ENCODE peak calls at places on chromosomes 5 and 9, in four cellular contexts. X is CD8-positive, alpha-beta T cell; T is tibial artery; M is uterus. U is an unnamed sample. For H3K4me1 and H3K9me3, the result is how much of the 10 kb centered on the place peaks cover.

GRCh38 chr9:4743131-4743875 is 2.3 kb upstream of the AK3 start:
- DNase-seq in X (no peak), T (no peak), M (no peak), U (no peak)

GRCh38 chr5:62475072-62475471 is 62.5 kb downstream of the IPO11 start:
- DNase-seq in X (no peak), T (no peak), M (no peak), U (no peak)

GRCh38 chr5:119070578-119070827 is 384 bp upstream of the DMXL1 start:
- DNase-seq in X (no peak), T (peak), M (no peak), U (peak)

GRCh38 chr9:16679327-16679821 is 191.1 kb downstream of the BNC2 start:
- DNase-seq in X (no peak), T (no peak), M (no peak), U (no peak)

GRCh38 chr5:37703841-37704241 is 136.0 kb downstream of the GDNF start:
- DNase-seq in X (no peak), T (no peak), M (no peak), U (no peak)

GRCh38 chr5:112862085-112862484 is 998 bp downstream of the SRP19 start:
- DNase-seq in X (no peak), T (no peak), M (no peak), U (no peak)

GRCh38 chr5:62354028-62354874 is 48.2 kb downstream of the KIF2A start:
- DNase-seq in X (peak), T (no peak), M (no peak), U (no peak)

GRCh38 chr5:6757414-6757969 is 44.3 kb downstream of the TENT4A start:
- DNase-seq in X (no peak), T (no peak), M (no peak), U (no peak)

GRCh38 chr5:61416010-61416409 is 84.0 kb downstream of the ZSWIM6 start:
- DNase-seq in X (no peak), T (no peak), M (no peak), U (no peak)

GRCh38 chr5:96963267-96963666 is 27.4 kb downstream of the LNPEP start:
- DNase-seq in X (peak), T (peak), M (peak), U (peak)

GRCh38 chr5:150073086-150073625 is 13.2 kb downstream of the CSF1R start:
- DNase-seq in X (no peak), T (peak), M (no peak), U (no peak)

GRCh38 chr5:675111-675875 is 17.9 kb downstream of the TPPP start:
- DNase-seq in X (no peak), T (peak), M (peak), U (no peak)

GRCh38 chr9:111661802-111662491 is 542 bp downstream of the GNG10 start:
- DNase-seq in X (peak), T (peak), M (peak), U (peak)

GRCh38 chr9:13144176-13144820 is 135.2 kb downstream of the MPDZ start:
- DNase-seq in X (no peak), T (no peak), M (no peak), U (no peak)

GRCh38 chr9:13141629-13142028 is 137.9 kb downstream of the MPDZ start:
- DNase-seq in X (no peak), T (no peak), M (no peak), U (no peak)

GRCh38 chr9:13142776-13143175 is 136.7 kb downstream of the MPDZ start:
- DNase-seq in X (no peak), T (no peak), M (no peak), U (no peak)

GRCh38 chr9:13145340-13145739 is 134.2 kb downstream of the MPDZ start:
- DNase-seq in X (no peak), T (no peak), M (no peak), U (no peak)

GRCh38 chr9:13143281-13143680 is 136.2 kb downstream of the MPDZ start:
- DNase-seq in X (no peak), T (no peak), M (no peak), U (no peak)
- H3K4me1 ChIP-seq in X (under half), T (under half), M (under half), U (under half)

GRCh38 chr5:34699155-34700077 is 43.3 kb downstream of the RAI14 start:
- DNase-seq in X (no peak), T (no peak), M (no peak), U (no peak)

GRCh38 chr5:34700078-34700452 is 43.9 kb downstream of the RAI14 start:
- DNase-seq in X (no peak), T (no peak), M (no peak), U (no peak)

GRCh38 chr5:34707451-34708107 is 51.5 kb downstream of the RAI14 start:
- DNase-seq in X (no peak), T (no peak), M (no peak), U (no peak)

GRCh38 chr5:34706084-34706483 is 50.0 kb downstream of the RAI14 start:
- DNase-seq in X (no peak), T (no peak), M (no peak), U (no peak)

GRCh38 chr5:34703767-34704324 is 47.7 kb downstream of the RAI14 start:
- DNase-seq in X (no peak), T (no peak), M (no peak), U (no peak)
- H3K9me3 ChIP-seq in X (under half), T (under half), M (under half), U (under half)

GRCh38 chr5:79509244-79509880 is 4.6 kb downstream of the HOMER1 start:
- DNase-seq in X (no peak), T (no peak), M (no peak), U (no peak)

GRCh38 chr5:79505138-79505537 is 8.8 kb downstream of the HOMER1 start:
- DNase-seq in X (no peak), T (no peak), M (no peak), U (no peak)

GRCh38 chr5:79508794-79509193 is 5.1 kb downstream of the HOMER1 start:
- DNase-seq in X (no peak), T (no peak), M (no peak), U (no peak)

GRCh38 chr5:79508354-79508753 is 5.6 kb downstream of the HOMER1 start:
- DNase-seq in X (no peak), T (no peak), M (no peak), U (no peak)

GRCh38 chr5:79507251-79508205 is 6.4 kb downstream of the HOMER1 start:
- DNase-seq in X (no peak), T (no peak), M (no peak), U (no peak)
- H3K4me1 ChIP-seq in X (under half), T (under half), M (under half), U (under half)

DNA sequence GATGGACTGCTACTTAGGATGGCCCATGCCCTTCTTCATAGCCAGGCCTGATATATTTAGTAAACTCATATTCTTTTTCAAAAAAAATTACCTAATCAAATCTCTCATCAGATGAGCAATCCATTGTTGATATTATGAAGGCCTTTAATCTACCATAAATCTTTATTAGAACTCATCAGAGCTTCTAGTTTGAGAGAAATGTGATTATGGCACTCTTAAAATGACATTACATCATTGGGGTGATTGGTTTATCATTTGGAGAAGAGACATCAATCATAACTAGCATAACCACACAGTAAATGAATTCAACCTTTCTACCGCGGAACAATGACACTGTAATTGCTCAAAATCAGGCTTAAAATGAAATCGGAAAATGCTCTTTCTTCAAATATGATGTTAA is 414.1 kb upstream of the WWC1 start:
- DNase-seq in X (no peak), T (no peak), M (no peak), U (no peak)
- H3K9me3 ChIP-seq in X (under half), T (under half), M (under half), U (under half)

DNA sequence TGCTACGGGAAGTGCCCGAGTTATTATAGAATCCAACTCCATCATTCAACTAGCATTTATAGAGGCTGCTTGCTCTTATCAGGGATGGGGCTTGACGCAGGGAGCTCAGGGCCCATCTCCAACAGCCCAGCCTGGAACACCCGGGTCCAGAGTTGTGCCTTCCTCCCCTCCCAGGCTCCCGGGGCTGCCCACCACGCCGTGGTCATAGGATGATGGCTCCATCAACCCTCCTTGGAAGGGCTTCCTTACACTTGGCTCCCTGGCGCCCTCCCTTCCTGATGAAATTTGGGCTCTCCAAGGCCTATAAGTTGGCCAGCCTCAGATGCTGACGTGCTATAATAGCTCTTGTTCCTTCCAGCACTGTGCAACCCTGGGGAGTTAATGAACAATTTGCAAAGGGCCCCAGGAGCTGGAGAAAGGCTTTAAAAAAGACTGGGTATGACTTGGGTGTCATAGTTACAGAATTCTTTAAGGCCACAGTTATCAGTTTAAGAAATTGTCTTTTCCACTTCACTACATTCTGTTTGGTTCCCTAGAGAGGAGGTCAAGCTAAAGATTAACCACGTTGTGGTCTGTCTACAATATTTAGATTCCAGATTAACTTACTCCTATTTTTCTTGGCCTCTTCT is 42.5 kb upstream of the GADD45G start:
- DNase-seq in X (no peak), T (no peak), M (no peak), U (no peak)
- H3K4me1 ChIP-seq in X (under half), T (under half), M (under half), U (under half)

GRCh38 chr5:141355641-141356040 is 820 bp downstream of the PCDHGA4 start:
- DNase-seq in X (no peak), T (no peak), M (no peak), U (no peak)

GRCh38 chr5:141354900-141355469 is at the start of gene PCDHGA4:
- DNase-seq in X (no peak), T (no peak), M (no peak), U (no peak)

GRCh38 chr5:141349917-141350619 is at the start of gene PCDHGB1:
- DNase-seq in X (no peak), T (no peak), M (no peak), U (no peak)

GRCh38 chr5:141356133-141356532 is 1.3 kb downstream of the PCDHGA4 start:
- DNase-seq in X (no peak), T (no peak), M (no peak), U (no peak)

GRCh38 chr5:141351591-141351990 is 1.7 kb downstream of the PCDHGB1 start:
- DNase-seq in X (no peak), T (no peak), M (no peak), U (no peak)
- H3K9me3 ChIP-seq in X (under half), T (half or more), M (half or more), U (half or more)

GRCh38 chr9:80156725-80157124 is 585.0 kb downstream of the TLE4 start:
- DNase-seq in X (no peak), T (no peak), M (no peak), U (no peak)
- H3K4me1 ChIP-seq in X (under half), T (under half), M (under half), U (under half)